ENCODE peak calls at places on chromosome 13, in six cellular contexts. D is GM23338, Y is foreskin fibroblast, N is MCF 10A, H is H9, C is brain microvascular endothelial cell. S is an unnamed sample.

GRCh38 chr13:87671824-87672603 is 843 bp downstream of the SLITRK5 start:
- DNase-seq in C (no peak), N (peak; percentile 38), H (peak; percentile 53), Y (no peak), D (peak; percentile 58), S (no peak)

GRCh38 chr13:46183018-46183940 is 1.3 kb upstream of the LCP1 start:
- DNase-seq in C (no peak), H (no peak), N (no peak), D (no peak), Y (no peak), S (no peak)

GRCh38 chr13:35923347-35923746 is 207.8 kb downstream of the DCLK1 start:
- DNase-seq in H (no peak), Y (peak; percentile 77), C (peak; percentile 78), N (peak; percentile 45), D (no peak), S (peak; percentile 42)

GRCh38 chr13:19283836-19284235 is 102.2 kb upstream of the TUBA3C start:
- DNase-seq in N (no peak), C (no peak), D (no peak), H (no peak), Y (no peak), S (no peak)

GRCh38 chr13:94050686-94051085 is 428.8 kb downstream of the DCT start:
- DNase-seq in C (no peak), D (no peak), N (no peak), Y (no peak), H (no peak), S (no peak)

GRCh38 chr13:99572131-99572530 is 70.9 kb downstream of the TM9SF2 start:
- DNase-seq in H (no peak), N (no peak), Y (peak; percentile 64), D (no peak), C (no peak), S (no peak)

GRCh38 chr13:50107205-50107604 is 92.0 kb downstream of the KCNRG start:
- DNase-seq in D (peak; percentile 9), N (no peak), Y (peak; percentile 11), C (no peak), H (no peak), S (no peak)

GRCh38 chr13:71169125-71169524 is 697.9 kb downstream of the DACH1 start:
- DNase-seq in H (no peak), Y (no peak), C (no peak), N (no peak), D (no peak), S (no peak)

GRCh38 chr13:23643828-23644419 is 73.7 kb downstream of the TNFRSF19 start:
- DNase-seq in N (no peak), D (no peak), C (no peak), Y (no peak), H (no peak), S (no peak)

GRCh38 chr13:51781246-51782022 is 22.5 kb downstream of the DHRS12 start:
- DNase-seq in D (peak; percentile 74), N (peak; percentile 70), Y (peak; percentile 52), H (peak; percentile 57), C (no peak), S (no peak)

GRCh38 chr13:62293081-62293480 is 877.4 kb upstream of the PCDH20 start:
- DNase-seq in D (no peak), C (no peak), H (no peak), N (peak; percentile 76), Y (peak; percentile 9), S (no peak)

GRCh38 chr13:41962994-41963393 is 2.1 kb upstream of the VWA8 start:
- DNase-seq in C (no peak), D (no peak), Y (peak; percentile 16), N (peak; percentile 37), H (no peak), S (no peak)

GRCh38 chr13:38980628-38981078 is 10.0 kb downstream of the STOML3 start:
- DNase-seq in N (no peak), D (no peak), Y (no peak), H (no peak), C (no peak), S (no peak)

GRCh38 chr13:114208134-114208533 is 26.6 kb upstream of the CDC16 start:
- DNase-seq in H (no peak), D (no peak), N (no peak), C (no peak), Y (no peak), S (no peak)

GRCh38 chr13:74280795-74281490 is 146.7 kb upstream of the KLF12 start:
- DNase-seq in D (no peak), Y (peak; percentile 11), C (peak; percentile 44), H (no peak), N (no peak), S (no peak)

GRCh38 chr13:23025848-23026608 is 154.8 kb upstream of the SGCG start:
- DNase-seq in C (no peak), N (peak; percentile 3), D (no peak), Y (no peak), H (no peak), S (no peak)

GRCh38 chr13:24043590-24044350 is 116.8 kb upstream of the SPATA13 start:
- DNase-seq in H (no peak), D (no peak), Y (peak; percentile 43), N (no peak), C (no peak), S (no peak)

GRCh38 chr13:24063281-24063851 is 97.2 kb upstream of the SPATA13 start:
- DNase-seq in Y (no peak), C (no peak), N (no peak), D (no peak), H (no peak), S (no peak)

GRCh38 chr13:74681891-74682290 is 547.7 kb upstream of the KLF12 start:
- DNase-seq in N (no peak), H (no peak), C (no peak), D (no peak), Y (no peak), S (no peak)

GRCh38 chr13:52405369-52405766 is 604 bp downstream of the THSD1 start:
- DNase-seq in D (peak; percentile 28), C (no peak), H (no peak), Y (no peak), N (peak; percentile 35), S (no peak)

GRCh38 chr13:27367570-27367969 is 56.8 kb upstream of the GTF3A start:
- DNase-seq in H (no peak), D (no peak), N (no peak), Y (no peak), C (no peak), S (no peak)

GRCh38 chr13:20566424-20566916 is 487 bp upstream of the IFT88 start:
- DNase-seq in H (no peak), C (peak; percentile 58), N (peak; percentile 78), Y (peak; percentile 84), D (peak; percentile 77), S (peak; percentile 69)

DNA sequence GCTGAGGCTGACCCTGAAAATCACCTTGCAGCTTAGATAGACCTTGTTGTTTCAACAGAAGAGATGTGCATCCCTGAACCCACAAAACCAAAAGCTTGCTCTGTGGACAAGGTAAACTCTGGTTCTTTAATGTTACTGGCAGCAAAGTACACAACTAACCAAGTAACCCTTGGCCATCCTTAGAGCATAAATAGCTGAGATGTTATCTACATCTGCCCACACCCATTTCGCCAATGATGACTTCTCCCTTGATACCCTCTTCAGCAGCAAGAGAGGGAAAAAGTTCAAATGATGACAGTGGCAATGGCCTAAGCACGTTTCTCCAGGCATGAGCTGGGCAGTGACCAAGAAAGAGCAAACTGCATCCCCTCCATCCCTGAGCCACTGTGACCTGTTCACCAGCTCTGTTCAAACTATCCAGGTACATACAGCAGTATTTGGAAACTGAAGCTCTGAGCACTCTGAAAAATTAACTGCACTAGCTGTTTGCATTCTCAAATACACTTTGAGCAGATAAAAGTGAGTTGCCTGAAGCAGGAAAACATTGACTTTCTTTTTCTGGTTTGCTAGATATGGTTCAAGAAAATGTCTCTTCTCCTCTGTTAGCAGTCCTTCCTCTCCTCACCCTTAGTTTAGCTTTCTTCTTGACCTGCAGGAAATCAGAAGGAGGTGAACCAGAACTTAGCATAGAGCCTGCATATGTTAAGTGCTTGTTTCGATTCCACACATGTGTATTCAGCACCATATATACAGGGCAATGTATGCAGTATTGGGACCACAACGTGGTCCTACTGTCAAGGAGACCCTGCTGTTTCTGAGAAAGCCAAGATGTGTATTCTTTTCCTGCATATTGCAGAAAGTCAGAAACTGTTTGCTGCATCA is 231.7 kb downstream of the FOXO1 start:
- DNase-seq in Y (no peak), D (no peak), C (no peak), N (no peak), H (no peak), S (no peak)
- TF ChIP-seq CTCF in Y (no peak), D (no peak), C (no peak), N (no peak), H (no peak), S (no peak)

GRCh38 chr13:30165791-30166190 is 141.6 kb downstream of the KATNAL1 start:
- DNase-seq in H (no peak), N (no peak), D (peak; percentile 21), Y (no peak), C (peak; percentile 7), S (no peak)

GRCh38 chr13:30169442-30169841 is 137.9 kb downstream of the KATNAL1 start:
- DNase-seq in D (no peak), Y (no peak), N (no peak), C (no peak), H (no peak), S (no peak)

GRCh38 chr13:30170569-30170968 is 136.8 kb downstream of the KATNAL1 start:
- DNase-seq in Y (no peak), H (no peak), D (no peak), N (no peak), C (no peak), S (no peak)

GRCh38 chr13:30164141-30164540 is 143.2 kb downstream of the KATNAL1 start:
- DNase-seq in C (no peak), D (no peak), N (no peak), Y (no peak), H (no peak), S (no peak)

GRCh38 chr13:30165071-30165470 is 142.3 kb downstream of the KATNAL1 start:
- DNase-seq in C (no peak), N (no peak), D (no peak), Y (no peak), H (no peak), S (no peak)
- TF ChIP-seq CTCF in C (no peak), N (no peak), D (no peak), Y (no peak), H (no peak), S (no peak)

DNA sequence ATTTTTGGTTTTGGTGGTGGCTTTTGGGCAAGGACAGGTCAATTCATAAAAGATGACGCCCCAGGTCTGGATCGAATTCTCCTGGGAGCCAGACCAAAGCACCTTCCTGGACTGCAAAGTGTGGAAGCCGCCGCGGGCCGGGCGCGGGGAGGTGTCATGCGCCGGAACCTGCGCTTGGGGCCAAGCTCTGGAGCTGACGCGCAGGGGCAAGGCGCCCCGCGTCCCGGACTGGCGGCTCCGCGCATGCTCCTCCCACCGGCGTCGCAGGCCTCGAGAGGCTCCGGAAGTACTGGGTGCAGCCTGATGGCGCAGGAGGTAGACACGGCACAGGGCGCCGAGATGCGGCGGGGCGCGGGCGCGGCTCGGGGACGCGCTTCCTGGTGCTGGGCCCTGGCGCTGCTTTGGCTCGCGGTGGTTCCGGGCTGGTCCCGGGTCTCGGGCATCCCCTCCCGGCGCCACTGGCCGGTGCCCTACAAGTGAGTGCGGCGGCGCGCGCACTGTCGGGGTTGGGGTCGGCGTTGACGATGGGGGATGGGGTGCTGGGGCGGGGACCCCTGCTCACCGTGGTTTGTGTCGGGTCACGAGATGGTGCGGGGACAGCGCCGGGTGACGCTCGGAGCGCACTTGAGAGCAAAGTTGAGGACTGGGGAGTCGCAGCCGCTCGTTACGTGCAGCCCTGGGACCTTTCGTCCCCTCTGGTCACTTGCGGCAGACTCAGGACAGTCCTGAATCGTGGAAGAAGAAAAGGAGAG is at the start of gene CLN5:
- DNase-seq in D (peak; percentile 96), N (peak; percentile 92), Y (peak; percentile 97), H (peak; percentile 95), C (peak; percentile 87), S (peak; percentile 91)
- TF ChIP-seq CTCF in D (no peak), N (no peak), Y (no peak), H (no peak), C (no peak), S (peak; percentile 21)

GRCh38 chr13:57583529-57583928 is 48.0 kb upstream of the PCDH17 start:
- DNase-seq in C (no peak), Y (no peak), H (no peak), D (no peak), N (no peak), S (no peak)

GRCh38 chr13:57582032-57582431 is 49.5 kb upstream of the PCDH17 start:
- DNase-seq in C (no peak), H (peak; percentile 58), N (peak; percentile 9), Y (no peak), D (peak; percentile 68), S (no peak)
- TF ChIP-seq CTCF in C (no peak), H (peak; percentile 61), N (no peak), Y (no peak), D (peak; percentile 46), S (no peak)